ENCODE peak calls at places on chromosomes 2 and 18, in five cellular contexts. C is Peyer's patch, Y is fibroblast of lung, R is DND-41, X is kidney. D is an unnamed sample.
A peak's percentile ranks its signal among the peaks of the same experiment; 100 is the strongest.

GRCh38 chr2:223230352-223230751 is 178.4 kb downstream of the KCNE4 start:
- DNase-seq in C (no peak), Y (no peak), R (no peak), X (no peak), D (no peak)

GRCh38 chr2:112198780-112199179 is 56.1 kb downstream of the ZC3H8 start:
- DNase-seq in C (no peak), Y (no peak), R (no peak), X (no peak), D (no peak)

GRCh38 chr2:119233326-119234020 is 9.8 kb downstream of the STEAP3 start:
- DNase-seq in C (no peak), Y (peak; percentile 50), R (no peak), X (no peak), D (no peak)

GRCh38 chr2:205273627-205274026 is 408.7 kb upstream of the NRP2 start:
- DNase-seq in C (no peak), Y (no peak), R (no peak), X (no peak), D (no peak)

GRCh38 chr18:12819822-12820221 is 64.2 kb downstream of the PTPN2 start:
- DNase-seq in C (no peak), Y (peak; percentile 40), R (no peak), X (no peak), D (no peak)

GRCh38 chr2:86358982-86359381 is 21.6 kb upstream of the REEP1 start:
- DNase-seq in C (no peak), Y (no peak), R (no peak), X (no peak), D (no peak)

GRCh38 chr2:19902272-19902730 is 518 bp upstream of the TTC32 start:
- DNase-seq in C (no peak), Y (no peak), R (no peak), X (no peak), D (no peak)

GRCh38 chr2:43724728-43725526 is 48.7 kb upstream of the C1GALT1C1L start:
- DNase-seq in C (no peak), Y (no peak), R (no peak), X (no peak), D (no peak)

GRCh38 chr2:167607211-167607610 is 640.2 kb downstream of the STK39 start:
- DNase-seq in C (no peak), Y (no peak), R (no peak), X (no peak), D (no peak)

GRCh38 chr2:72955188-72956049 is 38.1 kb downstream of the EMX1 start:
- DNase-seq in C (no peak), Y (no peak), R (no peak), X (peak; percentile 34), D (no peak)

GRCh38 chr2:191789791-191790190 is 57.1 kb downstream of the CAVIN2 start:
- DNase-seq in C (no peak), Y (peak; percentile 10), R (no peak), X (no peak), D (no peak)

GRCh38 chr18:48153641-48154481 is 223.4 kb upstream of the SMAD2 start:
- DNase-seq in C (no peak), Y (peak; percentile 85), R (no peak), X (no peak), D (no peak)

GRCh38 chr18:59032308-59032707 is 107.4 kb upstream of the SEC11C start:
- DNase-seq in C (no peak), Y (no peak), R (no peak), X (no peak), D (no peak)

GRCh38 chr2:70450641-70451250 is 102.9 kb downstream of the TGFA start:
- DNase-seq in C (no peak), Y (no peak), R (no peak), X (no peak), D (no peak)

GRCh38 chr2:153197635-153198386 is 280.8 kb downstream of the RPRM start:
- DNase-seq in C (peak; percentile 31), Y (no peak), R (no peak), X (peak; percentile 36), D (peak; percentile 44)

GRCh38 chr2:159402790-159403189 is 116.3 kb upstream of the WDSUB1 start:
- DNase-seq in C (no peak), Y (no peak), R (no peak), X (no peak), D (no peak)

GRCh38 chr2:8441986-8442385 is 239.9 kb upstream of the ID2 start:
- DNase-seq in C (no peak), Y (no peak), R (no peak), X (peak; percentile 11), D (no peak)

GRCh38 chr2:171086352-171087290 is 74.1 kb downstream of the TLK1 start:
- DNase-seq in C (peak; percentile 77), Y (peak; percentile 73), R (peak; percentile 32), X (no peak), D (no peak)

GRCh38 chr2:85468704-85469349 is 50.3 kb downstream of the SH2D6 start:
- DNase-seq in C (peak; percentile 74), Y (peak; percentile 47), R (no peak), X (no peak), D (no peak)

GRCh38 chr2:47043891-47044239 is 111.2 kb downstream of the STPG4 start:
- DNase-seq in C (no peak), Y (no peak), R (no peak), X (no peak), D (no peak)

GRCh38 chr2:218569661-218570500 is 1.2 kb downstream of the CNOT9 start:
- DNase-seq in C (peak; percentile 49), Y (peak; percentile 62), R (peak; percentile 23), X (no peak), D (no peak)

GRCh38 chr2:223297788-223298187 is 245.8 kb downstream of the KCNE4 start:
- DNase-seq in C (no peak), Y (no peak), R (no peak), X (no peak), D (no peak)

GRCh38 chr2:71101656-71102055 is 28.4 kb downstream of the MCEE start:
- DNase-seq in C (no peak), Y (peak; percentile 85), R (no peak), X (no peak), D (no peak)

GRCh38 chr2:191359186-191359585 is 114.0 kb downstream of the MYO1B start:
- DNase-seq in C (no peak), Y (peak; percentile 82), R (no peak), X (no peak), D (no peak)

GRCh38 chr2:10079192-10079930 is 850 bp downstream of the CYS1 start:
- DNase-seq in C (no peak), Y (peak; percentile 65), R (no peak), X (peak; percentile 85), D (peak; percentile 84)

GRCh38 chr2:172864182-172864581 is 128.5 kb downstream of the RAPGEF4 start:
- DNase-seq in C (peak; percentile 66), Y (peak; percentile 61), R (peak; percentile 59), X (no peak), D (peak; percentile 56)

GRCh38 chr2:143521404-143521803 is 392.2 kb downstream of the ARHGAP15 start:
- DNase-seq in C (no peak), Y (peak; percentile 27), R (no peak), X (no peak), D (no peak)

GRCh38 chr2:161265874-161266273 is 42.4 kb upstream of the PSMD14 start:
- DNase-seq in C (no peak), Y (no peak), R (no peak), X (no peak), D (no peak)

GRCh38 chr2:29495536-29495935 is 380.3 kb downstream of the CLIP4 start:
- DNase-seq in C (no peak), Y (no peak), R (no peak), X (no peak), D (no peak)

GRCh38 chr2:28320371-28320770 is 72.3 kb upstream of the FOSL2 start:
- DNase-seq in C (no peak), Y (no peak), R (no peak), X (no peak), D (no peak)

GRCh38 chr2:173823540-173823939 is 141.6 kb downstream of the SP3 start:
- DNase-seq in C (no peak), Y (no peak), R (no peak), X (no peak), D (no peak)

GRCh38 chr2:126656311-126657145 is 570 bp downstream of the GYPC start:
- DNase-seq in C (peak; percentile 54), Y (peak; percentile 58), R (peak; percentile 44), X (peak; percentile 87), D (peak; percentile 84)
- H3K4me1 ChIP-seq in C (peaks cover 13% of the 10 kb centered on the region), Y (peaks cover 14% of the 10 kb centered on the region), R (peaks cover 22% of the 10 kb centered on the region), X (peaks cover 29% of the 10 kb centered on the region), D (no peaks in the 10 kb centered on the region)

DNA sequence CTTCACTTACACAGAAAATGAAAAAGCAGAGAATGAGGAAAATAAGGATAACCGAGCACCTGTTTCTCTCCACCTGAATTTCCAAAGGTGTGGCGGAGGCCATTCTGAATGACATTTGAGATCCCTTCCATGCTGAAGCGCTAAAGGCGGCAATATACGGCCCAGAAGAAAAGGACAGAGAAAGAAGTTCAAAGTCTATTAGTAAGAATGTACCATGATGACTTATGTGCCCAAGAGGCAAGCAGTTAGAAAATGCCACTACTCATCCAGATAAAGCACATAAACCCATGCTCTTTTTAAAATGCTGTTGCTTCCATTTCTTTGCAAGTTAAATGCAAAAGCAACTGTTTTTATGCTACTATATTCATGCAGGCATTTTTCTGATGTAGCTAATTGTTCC is 37.2 kb downstream of the FEZ2 start:
- DNase-seq in C (no peak), Y (no peak), R (no peak), X (no peak), D (no peak)
- H3K36me3 ChIP-seq in C (no peaks in the 10 kb centered on the region), Y (peaks cover 4% of the 10 kb centered on the region), R (peaks cover 17% of the 10 kb centered on the region), X (peaks cover 9% of the 10 kb centered on the region), D (no peaks in the 10 kb centered on the region)

GRCh38 chr2:23384551-23385349 is at the start of gene KLHL29:
- DNase-seq in C (peak; percentile 88), Y (peak; percentile 70), R (peak; percentile 69), X (peak; percentile 94), D (peak; percentile 90)
- H3K4me3 ChIP-seq in C (peak within 1 kb of the TSS; percentile 55), Y (peak within 1 kb of the TSS; percentile 62), R (no peak within 1 kb of the TSS), X (peak within 1 kb of the TSS; percentile 75), D (peak within 1 kb of the TSS; percentile 92)

GRCh38 chr2:197498627-197498936 is 1.1 kb downstream of the HSPD1 start:
- DNase-seq in C (no peak), Y (no peak), R (no peak), X (no peak), D (no peak)
- H3K4me1 ChIP-seq in C (peaks cover 33% of the 10 kb centered on the region), Y (peaks cover 4% of the 10 kb centered on the region), R (peaks cover 64% of the 10 kb centered on the region), X (peaks cover 2% of the 10 kb centered on the region), D (no peaks in the 10 kb centered on the region)

DNA sequence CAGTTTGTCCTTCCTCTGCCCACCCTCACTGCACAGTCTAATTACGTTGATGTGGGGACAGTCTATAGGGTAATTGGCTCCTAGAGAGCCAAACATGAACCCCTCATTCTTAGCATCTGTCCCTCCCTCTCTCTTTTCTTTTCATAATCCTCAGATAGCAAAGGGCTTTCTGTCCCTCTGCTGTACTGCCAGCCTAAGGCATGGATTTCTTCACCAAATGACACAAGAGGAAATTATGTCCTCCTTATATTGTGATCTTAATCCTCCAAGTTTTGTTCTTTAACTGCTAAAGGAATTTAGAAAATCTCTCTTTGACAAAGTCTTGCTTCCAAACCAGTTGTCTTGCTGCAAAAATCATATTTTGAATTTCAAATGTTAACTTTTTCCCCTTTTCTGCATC is 18.5 kb downstream of the ANTXR1 start:
- DNase-seq in C (no peak), Y (no peak), R (no peak), X (no peak), D (no peak)
- H3K36me3 ChIP-seq in C (no peaks in the 10 kb centered on the region), Y (no peaks in the 10 kb centered on the region), R (no peaks in the 10 kb centered on the region), X (no peaks in the 10 kb centered on the region), D (no peaks in the 10 kb centered on the region)